ENCODE peak calls at places on chromosomes 5 and 9, in seven cellular contexts. One of them, this sample, is unnamed.

GRCh38 chr5:82147860-82148573 is 130.1 kb downstream of the RPS23 start:
- DNase-seq in activated naive CD8-positive, alpha-beta T cell treated with anti-CD3 and anti-CD28 coated beads, Interleukin-2, amount 50 U/mL, for 16 hours: no peak
- DNase-seq in activated naive CD4-positive, alpha-beta T cell treated with anti-CD3 and anti-CD28 coated beads, Interleukin-2, amount 50 U/mL, for 72 hours: no peak
- DNase-seq in T-helper 17 cell: no peak
- DNase-seq in central memory CD4-positive, alpha-beta T cell: no peak
- DNase-seq in NCI-H2081 treated with DMSO at 0.1 percent for 48 hours: no peak
- DNase-seq in stimulated activated CD8-positive, alpha-beta memory T cell treated with anti-CD3 and anti-CD28 coated beads, Interleukin-7, amount 100 ng/mL, for 4 hours: no peak
- DNase-seq in this sample: no peak

GRCh38 chr5:63959177-63959982 is 2.9 kb downstream of the HTR1A start:
- DNase-seq in activated naive CD4-positive, alpha-beta T cell treated with anti-CD3 and anti-CD28 coated beads, Interleukin-2, amount 50 U/mL, for 72 hours: no peak
- DNase-seq in stimulated activated CD8-positive, alpha-beta memory T cell treated with anti-CD3 and anti-CD28 coated beads, Interleukin-7, amount 100 ng/mL, for 4 hours: no peak
- DNase-seq in T-helper 17 cell: no peak
- DNase-seq in central memory CD4-positive, alpha-beta T cell: no peak
- DNase-seq in activated naive CD8-positive, alpha-beta T cell treated with anti-CD3 and anti-CD28 coated beads, Interleukin-2, amount 50 U/mL, for 16 hours: no peak
- DNase-seq in NCI-H2081 treated with DMSO at 0.1 percent for 48 hours: no peak
- DNase-seq in this sample: no peak

GRCh38 chr5:146906803-146907202 is 28.2 kb upstream of the PPP2R2B start:
- DNase-seq in central memory CD4-positive, alpha-beta T cell: no peak
- DNase-seq in activated naive CD8-positive, alpha-beta T cell treated with anti-CD3 and anti-CD28 coated beads, Interleukin-2, amount 50 U/mL, for 16 hours: no peak
- DNase-seq in NCI-H2081 treated with DMSO at 0.1 percent for 48 hours: no peak
- DNase-seq in stimulated activated CD8-positive, alpha-beta memory T cell treated with anti-CD3 and anti-CD28 coated beads, Interleukin-7, amount 100 ng/mL, for 4 hours: no peak
- DNase-seq in T-helper 17 cell: no peak
- DNase-seq in activated naive CD4-positive, alpha-beta T cell treated with anti-CD3 and anti-CD28 coated beads, Interleukin-2, amount 50 U/mL, for 72 hours: no peak
- DNase-seq in this sample: no peak

GRCh38 chr5:114055318-114055788 is 306.5 kb upstream of the KCNN2 start:
- DNase-seq in activated naive CD8-positive, alpha-beta T cell treated with anti-CD3 and anti-CD28 coated beads, Interleukin-2, amount 50 U/mL, for 16 hours: no peak
- DNase-seq in central memory CD4-positive, alpha-beta T cell: no peak
- DNase-seq in T-helper 17 cell: no peak
- DNase-seq in activated naive CD4-positive, alpha-beta T cell treated with anti-CD3 and anti-CD28 coated beads, Interleukin-2, amount 50 U/mL, for 72 hours: no peak
- DNase-seq in stimulated activated CD8-positive, alpha-beta memory T cell treated with anti-CD3 and anti-CD28 coated beads, Interleukin-7, amount 100 ng/mL, for 4 hours: no peak
- DNase-seq in NCI-H2081 treated with DMSO at 0.1 percent for 48 hours: peak; percentile 17
- DNase-seq in this sample: no peak

GRCh38 chr5:71695561-71695960 is 23.5 kb upstream of the CARTPT start:
- DNase-seq in central memory CD4-positive, alpha-beta T cell: no peak
- DNase-seq in activated naive CD8-positive, alpha-beta T cell treated with anti-CD3 and anti-CD28 coated beads, Interleukin-2, amount 50 U/mL, for 16 hours: no peak
- DNase-seq in activated naive CD4-positive, alpha-beta T cell treated with anti-CD3 and anti-CD28 coated beads, Interleukin-2, amount 50 U/mL, for 72 hours: no peak
- DNase-seq in stimulated activated CD8-positive, alpha-beta memory T cell treated with anti-CD3 and anti-CD28 coated beads, Interleukin-7, amount 100 ng/mL, for 4 hours: no peak
- DNase-seq in T-helper 17 cell: no peak
- DNase-seq in NCI-H2081 treated with DMSO at 0.1 percent for 48 hours: no peak
- DNase-seq in this sample: no peak

GRCh38 chr5:57741326-57741725 is 258.7 kb upstream of the ACTBL2 start:
- DNase-seq in T-helper 17 cell: no peak
- DNase-seq in central memory CD4-positive, alpha-beta T cell: no peak
- DNase-seq in activated naive CD4-positive, alpha-beta T cell treated with anti-CD3 and anti-CD28 coated beads, Interleukin-2, amount 50 U/mL, for 72 hours: no peak
- DNase-seq in NCI-H2081 treated with DMSO at 0.1 percent for 48 hours: no peak
- DNase-seq in activated naive CD8-positive, alpha-beta T cell treated with anti-CD3 and anti-CD28 coated beads, Interleukin-2, amount 50 U/mL, for 16 hours: no peak
- DNase-seq in stimulated activated CD8-positive, alpha-beta memory T cell treated with anti-CD3 and anti-CD28 coated beads, Interleukin-7, amount 100 ng/mL, for 4 hours: no peak
- DNase-seq in this sample: no peak

GRCh38 chr5:150641006-150641570 is 628 bp downstream of the SYNPO start:
- DNase-seq in NCI-H2081 treated with DMSO at 0.1 percent for 48 hours: no peak
- DNase-seq in stimulated activated CD8-positive, alpha-beta memory T cell treated with anti-CD3 and anti-CD28 coated beads, Interleukin-7, amount 100 ng/mL, for 4 hours: no peak
- DNase-seq in activated naive CD4-positive, alpha-beta T cell treated with anti-CD3 and anti-CD28 coated beads, Interleukin-2, amount 50 U/mL, for 72 hours: no peak
- DNase-seq in central memory CD4-positive, alpha-beta T cell: no peak
- DNase-seq in activated naive CD8-positive, alpha-beta T cell treated with anti-CD3 and anti-CD28 coated beads, Interleukin-2, amount 50 U/mL, for 16 hours: no peak
- DNase-seq in T-helper 17 cell: no peak
- DNase-seq in this sample: peak; percentile 92

GRCh38 chr9:79382468-79382867 is 189.3 kb upstream of the TLE4 start:
- DNase-seq in T-helper 17 cell: no peak
- DNase-seq in activated naive CD8-positive, alpha-beta T cell treated with anti-CD3 and anti-CD28 coated beads, Interleukin-2, amount 50 U/mL, for 16 hours: no peak
- DNase-seq in NCI-H2081 treated with DMSO at 0.1 percent for 48 hours: no peak
- DNase-seq in activated naive CD4-positive, alpha-beta T cell treated with anti-CD3 and anti-CD28 coated beads, Interleukin-2, amount 50 U/mL, for 72 hours: no peak
- DNase-seq in central memory CD4-positive, alpha-beta T cell: no peak
- DNase-seq in stimulated activated CD8-positive, alpha-beta memory T cell treated with anti-CD3 and anti-CD28 coated beads, Interleukin-7, amount 100 ng/mL, for 4 hours: no peak
- DNase-seq in this sample: no peak

GRCh38 chr5:10913846-10914245 is 152.8 kb upstream of the DAP start:
- DNase-seq in activated naive CD4-positive, alpha-beta T cell treated with anti-CD3 and anti-CD28 coated beads, Interleukin-2, amount 50 U/mL, for 72 hours: no peak
- DNase-seq in NCI-H2081 treated with DMSO at 0.1 percent for 48 hours: no peak
- DNase-seq in stimulated activated CD8-positive, alpha-beta memory T cell treated with anti-CD3 and anti-CD28 coated beads, Interleukin-7, amount 100 ng/mL, for 4 hours: no peak
- DNase-seq in activated naive CD8-positive, alpha-beta T cell treated with anti-CD3 and anti-CD28 coated beads, Interleukin-2, amount 50 U/mL, for 16 hours: no peak
- DNase-seq in T-helper 17 cell: no peak
- DNase-seq in central memory CD4-positive, alpha-beta T cell: no peak
- DNase-seq in this sample: no peak

GRCh38 chr9:19192213-19193028 is 38.1 kb upstream of the DENND4C start:
- DNase-seq in activated naive CD8-positive, alpha-beta T cell treated with anti-CD3 and anti-CD28 coated beads, Interleukin-2, amount 50 U/mL, for 16 hours: no peak
- DNase-seq in activated naive CD4-positive, alpha-beta T cell treated with anti-CD3 and anti-CD28 coated beads, Interleukin-2, amount 50 U/mL, for 72 hours: no peak
- DNase-seq in stimulated activated CD8-positive, alpha-beta memory T cell treated with anti-CD3 and anti-CD28 coated beads, Interleukin-7, amount 100 ng/mL, for 4 hours: no peak
- DNase-seq in T-helper 17 cell: no peak
- DNase-seq in central memory CD4-positive, alpha-beta T cell: no peak
- DNase-seq in NCI-H2081 treated with DMSO at 0.1 percent for 48 hours: no peak
- DNase-seq in this sample: no peak

GRCh38 chr9:131732636-131733340 is 7.1 kb downstream of the RAPGEF1 start:
- DNase-seq in NCI-H2081 treated with DMSO at 0.1 percent for 48 hours: no peak
- DNase-seq in activated naive CD8-positive, alpha-beta T cell treated with anti-CD3 and anti-CD28 coated beads, Interleukin-2, amount 50 U/mL, for 16 hours: no peak
- DNase-seq in activated naive CD4-positive, alpha-beta T cell treated with anti-CD3 and anti-CD28 coated beads, Interleukin-2, amount 50 U/mL, for 72 hours: no peak
- DNase-seq in central memory CD4-positive, alpha-beta T cell: peak; percentile 62
- DNase-seq in T-helper 17 cell: peak; percentile 40
- DNase-seq in stimulated activated CD8-positive, alpha-beta memory T cell treated with anti-CD3 and anti-CD28 coated beads, Interleukin-7, amount 100 ng/mL, for 4 hours: no peak
- DNase-seq in this sample: no peak

GRCh38 chr9:122402403-122403268 is 31.8 kb downstream of the PTGS1 start:
- DNase-seq in central memory CD4-positive, alpha-beta T cell: no peak
- DNase-seq in stimulated activated CD8-positive, alpha-beta memory T cell treated with anti-CD3 and anti-CD28 coated beads, Interleukin-7, amount 100 ng/mL, for 4 hours: peak; percentile 17
- DNase-seq in T-helper 17 cell: no peak
- DNase-seq in activated naive CD8-positive, alpha-beta T cell treated with anti-CD3 and anti-CD28 coated beads, Interleukin-2, amount 50 U/mL, for 16 hours: peak; percentile 2
- DNase-seq in NCI-H2081 treated with DMSO at 0.1 percent for 48 hours: no peak
- DNase-seq in activated naive CD4-positive, alpha-beta T cell treated with anti-CD3 and anti-CD28 coated beads, Interleukin-2, amount 50 U/mL, for 72 hours: no peak
- DNase-seq in this sample: peak; percentile 44

GRCh38 chr9:16039988-16040761 is 487.3 kb downstream of the CCDC171 start:
- DNase-seq in activated naive CD8-positive, alpha-beta T cell treated with anti-CD3 and anti-CD28 coated beads, Interleukin-2, amount 50 U/mL, for 16 hours: no peak
- DNase-seq in T-helper 17 cell: no peak
- DNase-seq in NCI-H2081 treated with DMSO at 0.1 percent for 48 hours: no peak
- DNase-seq in activated naive CD4-positive, alpha-beta T cell treated with anti-CD3 and anti-CD28 coated beads, Interleukin-2, amount 50 U/mL, for 72 hours: no peak
- DNase-seq in stimulated activated CD8-positive, alpha-beta memory T cell treated with anti-CD3 and anti-CD28 coated beads, Interleukin-7, amount 100 ng/mL, for 4 hours: no peak
- DNase-seq in central memory CD4-positive, alpha-beta T cell: no peak
- DNase-seq in this sample: no peak

GRCh38 chr9:6549106-6549505 is 96.4 kb downstream of the GLDC start:
- DNase-seq in central memory CD4-positive, alpha-beta T cell: no peak
- DNase-seq in T-helper 17 cell: no peak
- DNase-seq in activated naive CD4-positive, alpha-beta T cell treated with anti-CD3 and anti-CD28 coated beads, Interleukin-2, amount 50 U/mL, for 72 hours: no peak
- DNase-seq in stimulated activated CD8-positive, alpha-beta memory T cell treated with anti-CD3 and anti-CD28 coated beads, Interleukin-7, amount 100 ng/mL, for 4 hours: no peak
- DNase-seq in activated naive CD8-positive, alpha-beta T cell treated with anti-CD3 and anti-CD28 coated beads, Interleukin-2, amount 50 U/mL, for 16 hours: no peak
- DNase-seq in NCI-H2081 treated with DMSO at 0.1 percent for 48 hours: no peak
- DNase-seq in this sample: no peak

GRCh38 chr5:3180610-3181009 is 415.0 kb upstream of the IRX1 start:
- DNase-seq in stimulated activated CD8-positive, alpha-beta memory T cell treated with anti-CD3 and anti-CD28 coated beads, Interleukin-7, amount 100 ng/mL, for 4 hours: no peak
- DNase-seq in NCI-H2081 treated with DMSO at 0.1 percent for 48 hours: no peak
- DNase-seq in T-helper 17 cell: no peak
- DNase-seq in central memory CD4-positive, alpha-beta T cell: no peak
- DNase-seq in activated naive CD8-positive, alpha-beta T cell treated with anti-CD3 and anti-CD28 coated beads, Interleukin-2, amount 50 U/mL, for 16 hours: no peak
- DNase-seq in activated naive CD4-positive, alpha-beta T cell treated with anti-CD3 and anti-CD28 coated beads, Interleukin-2, amount 50 U/mL, for 72 hours: no peak
- DNase-seq in this sample: no peak

GRCh38 chr9:36140086-36141084 is 3.9 kb downstream of the GLIPR2 start:
- DNase-seq in activated naive CD8-positive, alpha-beta T cell treated with anti-CD3 and anti-CD28 coated beads, Interleukin-2, amount 50 U/mL, for 16 hours: no peak
- DNase-seq in T-helper 17 cell: no peak
- DNase-seq in NCI-H2081 treated with DMSO at 0.1 percent for 48 hours: no peak
- DNase-seq in stimulated activated CD8-positive, alpha-beta memory T cell treated with anti-CD3 and anti-CD28 coated beads, Interleukin-7, amount 100 ng/mL, for 4 hours: no peak
- DNase-seq in central memory CD4-positive, alpha-beta T cell: peak; percentile 61
- DNase-seq in activated naive CD4-positive, alpha-beta T cell treated with anti-CD3 and anti-CD28 coated beads, Interleukin-2, amount 50 U/mL, for 72 hours: peak; percentile 25
- DNase-seq in this sample: peak; percentile 59

GRCh38 chr5:1503301-1504243 is 20.2 kb downstream of the LPCAT1 start:
- DNase-seq in NCI-H2081 treated with DMSO at 0.1 percent for 48 hours: no peak
- DNase-seq in activated naive CD4-positive, alpha-beta T cell treated with anti-CD3 and anti-CD28 coated beads, Interleukin-2, amount 50 U/mL, for 72 hours: no peak
- DNase-seq in central memory CD4-positive, alpha-beta T cell: no peak
- DNase-seq in stimulated activated CD8-positive, alpha-beta memory T cell treated with anti-CD3 and anti-CD28 coated beads, Interleukin-7, amount 100 ng/mL, for 4 hours: no peak
- DNase-seq in activated naive CD8-positive, alpha-beta T cell treated with anti-CD3 and anti-CD28 coated beads, Interleukin-2, amount 50 U/mL, for 16 hours: no peak
- DNase-seq in T-helper 17 cell: no peak
- DNase-seq in this sample: peak; percentile 93

GRCh38 chr9:136175745-136176290 is 29.1 kb downstream of the LHX3 start:
- DNase-seq in activated naive CD4-positive, alpha-beta T cell treated with anti-CD3 and anti-CD28 coated beads, Interleukin-2, amount 50 U/mL, for 72 hours: no peak
- DNase-seq in NCI-H2081 treated with DMSO at 0.1 percent for 48 hours: no peak
- DNase-seq in T-helper 17 cell: no peak
- DNase-seq in stimulated activated CD8-positive, alpha-beta memory T cell treated with anti-CD3 and anti-CD28 coated beads, Interleukin-7, amount 100 ng/mL, for 4 hours: no peak
- DNase-seq in central memory CD4-positive, alpha-beta T cell: no peak
- DNase-seq in activated naive CD8-positive, alpha-beta T cell treated with anti-CD3 and anti-CD28 coated beads, Interleukin-2, amount 50 U/mL, for 16 hours: no peak
- DNase-seq in this sample: no peak

GRCh38 chr5:67178085-67178484 is 18.5 kb downstream of the CD180 start:
- DNase-seq in activated naive CD8-positive, alpha-beta T cell treated with anti-CD3 and anti-CD28 coated beads, Interleukin-2, amount 50 U/mL, for 16 hours: no peak
- DNase-seq in NCI-H2081 treated with DMSO at 0.1 percent for 48 hours: no peak
- DNase-seq in stimulated activated CD8-positive, alpha-beta memory T cell treated with anti-CD3 and anti-CD28 coated beads, Interleukin-7, amount 100 ng/mL, for 4 hours: no peak
- DNase-seq in central memory CD4-positive, alpha-beta T cell: no peak
- DNase-seq in T-helper 17 cell: no peak
- DNase-seq in activated naive CD4-positive, alpha-beta T cell treated with anti-CD3 and anti-CD28 coated beads, Interleukin-2, amount 50 U/mL, for 72 hours: no peak
- DNase-seq in this sample: no peak

GRCh38 chr5:109619661-109620060 is 70.1 kb upstream of the MAN2A1 start:
- DNase-seq in activated naive CD8-positive, alpha-beta T cell treated with anti-CD3 and anti-CD28 coated beads, Interleukin-2, amount 50 U/mL, for 16 hours: no peak
- DNase-seq in activated naive CD4-positive, alpha-beta T cell treated with anti-CD3 and anti-CD28 coated beads, Interleukin-2, amount 50 U/mL, for 72 hours: no peak
- DNase-seq in stimulated activated CD8-positive, alpha-beta memory T cell treated with anti-CD3 and anti-CD28 coated beads, Interleukin-7, amount 100 ng/mL, for 4 hours: no peak
- DNase-seq in T-helper 17 cell: no peak
- DNase-seq in NCI-H2081 treated with DMSO at 0.1 percent for 48 hours: no peak
- DNase-seq in central memory CD4-positive, alpha-beta T cell: no peak
- DNase-seq in this sample: no peak

This sample was measured in posterior vena cava.